ENCODE peak calls at places on chromosome 4, in four cellular contexts. X is iris pigment epithelial cell, K is kidney epithelial cell, Z is tibial artery. W is an unnamed sample.

GRCh38 chr4:150943831-150944230 is 71.3 kb downstream of the LRBA start:
- DNase-seq in X (peak), K (no peak), Z (no peak), W (no peak)

GRCh38 chr4:156829194-156829593 is 142.4 kb downstream of the PDGFC start:
- DNase-seq in X (peak), K (no peak), Z (peak), W (no peak)

GRCh38 chr4:53633608-53634007 is 42.3 kb upstream of the LNX1 start:
- DNase-seq in X (peak), K (no peak), Z (no peak), W (no peak)

GRCh38 chr4:182748949-182749348 is 168.2 kb downstream of the DCTD start:
- DNase-seq in X (peak), K (no peak), Z (no peak), W (no peak)

GRCh38 chr4:170391066-170391754 is 301.5 kb upstream of the AADAT start:
- DNase-seq in X (peak), K (peak), Z (no peak), W (peak)

GRCh38 chr4:70754470-70754869 is 32.7 kb downstream of the RUFY3 start:
- DNase-seq in X (no peak), K (no peak), Z (no peak), W (no peak)

GRCh38 chr4:48074657-48075056 is 58.1 kb downstream of the NIPAL1 start:
- DNase-seq in X (no peak), K (no peak), Z (no peak), W (no peak)

GRCh38 chr4:122666527-122667245 is 45.8 kb upstream of the IL21 start:
- DNase-seq in X (peak), K (peak), Z (no peak), W (peak)

GRCh38 chr4:41257257-41257900 is 651 bp downstream of the UCHL1 start:
- DNase-seq in X (peak), K (no peak), Z (peak), W (no peak)

GRCh38 chr4:107890779-107891178 is 40.6 kb upstream of the CYP2U1 start:
- DNase-seq in X (no peak), K (no peak), Z (no peak), W (no peak)

GRCh38 chr4:24352112-24352511 is 232.2 kb downstream of the DHX15 start:
- DNase-seq in X (no peak), K (no peak), Z (no peak), W (no peak)

GRCh38 chr4:165787516-165788274 is 85.3 kb upstream of the TLL1 start:
- DNase-seq in X (no peak), K (no peak), Z (no peak), W (no peak)

GRCh38 chr4:7518871-7519637 is 84.3 kb upstream of the PSAPL1 start:
- DNase-seq in X (no peak), K (no peak), Z (no peak), W (no peak)

GRCh38 chr4:70927502-70928139 is 25.5 kb downstream of the MOB1B start:
- DNase-seq in X (no peak), K (no peak), Z (no peak), W (no peak)

GRCh38 chr4:45770958-45771357 is 352.9 kb downstream of the GABRG1 start:
- DNase-seq in X (no peak), K (no peak), Z (no peak), W (no peak)

GRCh38 chr4:53494851-53495250 is 96.4 kb downstream of the LNX1 start:
- DNase-seq in X (no peak), K (no peak), Z (no peak), W (no peak)

GRCh38 chr4:156673483-156673882 is 298.1 kb downstream of the PDGFC start:
- DNase-seq in X (peak), K (no peak), Z (no peak), W (no peak)

GRCh38 chr4:172514011-172514410 is 654.6 kb upstream of the GALNT7 start:
- DNase-seq in X (no peak), K (no peak), Z (no peak), W (no peak)

W was measured in epithelial cell of prostate.